ENCODE peak calls at places on chromosomes 16 and 17, in eight cellular contexts. I is HTR-8/SVneo; F is left cardiac atrium; V is A549; O is kidney tubule cell; T is endothelial cell; Y is central memory CD4-positive, alpha-beta T cell; N is AG09319. K is an unnamed sample.

GRCh38 chr16:79554912-79555311 is 45.6 kb downstream of the MAF start:
- DNase-seq in I (no peak), F (no peak), V (no peak), O (no peak), T (no peak), Y (no peak), N (no peak), K (no peak)

GRCh38 chr16:4179020-4179419 is 62.8 kb upstream of the ADCY9 start:
- DNase-seq in I (no peak), F (peak; percentile 62), V (no peak), O (no peak), T (no peak), Y (no peak), N (no peak), K (peak; percentile 32)

GRCh38 chr17:41530062-41531048 is 2.2 kb upstream of the KRT19 start:
- DNase-seq in I (peak; percentile 91), F (no peak), V (peak; percentile 85), O (peak; percentile 97), T (no peak), Y (no peak), N (peak; percentile 62), K (no peak)

GRCh38 chr16:82935781-82936180 is 309.0 kb downstream of the CDH13 start:
- DNase-seq in I (no peak), F (no peak), V (no peak), O (no peak), T (no peak), Y (no peak), N (no peak), K (no peak)

GRCh38 chr17:260031-260791 is 78.8 kb upstream of the DOC2B start:
- DNase-seq in I (no peak), F (peak; percentile 13), V (no peak), O (no peak), T (no peak), Y (no peak), N (no peak), K (no peak)

GRCh38 chr16:70490261-70490660 is 33.1 kb downstream of the COG4 start:
- DNase-seq in I (no peak), F (no peak), V (no peak), O (no peak), T (no peak), Y (no peak), N (no peak), K (no peak)

GRCh38 chr17:74704536-74704935 is 8.2 kb downstream of the CD300LF start:
- DNase-seq in I (no peak), F (no peak), V (no peak), O (no peak), T (no peak), Y (no peak), N (no peak), K (no peak)

GRCh38 chr16:53052519-53053501 is at the start of gene CHD9NB:
- DNase-seq in I (peak; percentile 74), F (no peak), V (peak; percentile 93), O (peak; percentile 97), T (no peak), Y (no peak), N (peak; percentile 78), K (no peak)

GRCh38 chr17:62797959-62798358 is 10.2 kb downstream of the MARCHF10 start:
- DNase-seq in I (no peak), F (no peak), V (no peak), O (peak; percentile 34), T (no peak), Y (no peak), N (no peak), K (no peak)

GRCh38 chr17:19332371-19333131 is 30.0 kb downstream of the B9D1 start:
- DNase-seq in I (no peak), F (no peak), V (no peak), O (peak; percentile 88), T (no peak), Y (no peak), N (no peak), K (no peak)

GRCh38 chr17:40903129-40903847 is 18.2 kb upstream of the KRT20 start:
- DNase-seq in I (peak; percentile 54), F (no peak), V (peak; percentile 96), O (peak; percentile 99), T (no peak), Y (no peak), N (no peak), K (no peak)

GRCh38 chr17:36198831-36199465 is 2.4 kb upstream of the CCL3L1 start:
- DNase-seq in I (no peak), F (no peak), V (no peak), O (no peak), T (no peak), Y (no peak), N (no peak), K (no peak)

GRCh38 chr16:105521-105920 is 27.5 kb downstream of the MPG start:
- DNase-seq in I (no peak), F (no peak), V (no peak), O (no peak), T (no peak), Y (no peak), N (no peak), K (no peak)